ENCODE peak calls at places on chromosome 3, in seven cellular contexts. N, B, F, Z, V, W and O are unnamed samples.

GRCh38 chr3:191961036-191961435 is 500.1 kb downstream of the PYDC2 start:
- DNase-seq in V (no peak), Z (no peak), B (no peak), F (no peak), W (no peak), N (no peak), O (no peak)

GRCh38 chr3:45060165-45060897 is 34.2 kb downstream of the CLEC3B start:
- DNase-seq in W (no peak), Z (no peak), N (no peak), V (no peak), B (no peak), F (no peak), O (no peak)

GRCh38 chr3:124263168-124263567 is 271.2 kb upstream of the ROPN1 start:
- DNase-seq in B (no peak), W (no peak), Z (no peak), N (peak), V (peak), F (no peak), O (no peak)

GRCh38 chr3:191387441-191388077 is 57.2 kb upstream of the UTS2B start:
- DNase-seq in W (no peak), F (no peak), B (no peak), V (no peak), Z (no peak), N (no peak), O (no peak)

GRCh38 chr3:58470363-58471024 is 21.4 kb upstream of the KCTD6 start:
- DNase-seq in V (no peak), B (no peak), F (no peak), N (no peak), W (no peak), Z (no peak), O (no peak)

GRCh38 chr3:160450846-160451245 is 1.3 kb upstream of the TRIM59 start:
- DNase-seq in B (no peak), F (no peak), V (peak), N (no peak), Z (no peak), W (no peak), O (no peak)

GRCh38 chr3:147656023-147656422 is 246.9 kb downstream of the ZIC1 start:
- DNase-seq in V (peak), F (no peak), B (no peak), Z (no peak), N (no peak), W (no peak), O (no peak)

GRCh38 chr3:172464306-172464705 is 16.1 kb upstream of the GHSR start:
- DNase-seq in N (no peak), Z (no peak), B (no peak), F (no peak), V (no peak), W (no peak), O (no peak)

GRCh38 chr3:120469440-120470415 is 18.9 kb upstream of the FSTL1 start:
- DNase-seq in N (no peak), Z (no peak), V (no peak), B (peak), F (no peak), W (no peak), O (no peak)

GRCh38 chr3:190345027-190345821 is 23.0 kb upstream of the CLDN1 start:
- DNase-seq in Z (peak), F (no peak), V (peak), N (peak), W (no peak), B (peak), O (no peak)

GRCh38 chr3:72018339-72018984 is 233.5 kb upstream of the PROK2 start:
- DNase-seq in V (peak), B (no peak), W (no peak), F (no peak), N (no peak), Z (peak), O (no peak)

GRCh38 chr3:66499881-66500574 is 794 bp downstream of the LRIG1 start:
- DNase-seq in V (peak), N (peak), B (peak), F (peak), W (no peak), Z (peak), O (peak)

GRCh38 chr3:123158330-123158729 is 43.4 kb upstream of the SEC22A start:
- DNase-seq in Z (no peak), N (no peak), B (no peak), F (no peak), W (no peak), V (no peak), O (no peak)

GRCh38 chr3:127002195-127003174 is 19.6 kb downstream of the PLXNA1 start:
- DNase-seq in Z (peak), V (peak), W (no peak), B (peak), N (peak), F (peak), O (no peak)

GRCh38 chr3:61730058-61730457 is 168.7 kb downstream of the PTPRG start:
- DNase-seq in V (no peak), W (no peak), Z (no peak), B (no peak), F (no peak), N (no peak), O (no peak)

GRCh38 chr3:39170461-39170860 is 17.1 kb upstream of the CSRNP1 start:
- DNase-seq in V (no peak), N (no peak), W (no peak), F (no peak), Z (no peak), B (no peak), O (no peak)

GRCh38 chr3:149215474-149215873 is 6.2 kb downstream of the CP start:
- DNase-seq in F (no peak), W (no peak), V (peak), N (no peak), B (no peak), Z (no peak), O (no peak)

GRCh38 chr3:150146891-150147761 is 176.4 kb upstream of the PFN2 start:
- DNase-seq in V (peak), W (no peak), B (peak), N (peak), F (no peak), Z (no peak), O (peak)

GRCh38 chr3:187208159-187208558 is 10.9 kb downstream of the RTP1 start:
- DNase-seq in N (no peak), V (no peak), Z (no peak), B (no peak), F (no peak), W (no peak), O (no peak)

GRCh38 chr3:121661376-121661775 is 673 bp upstream of the HCLS1 start:
- DNase-seq in V (no peak), N (peak), F (no peak), B (no peak), Z (no peak), W (no peak), O (no peak)

GRCh38 chr3:134132961-134133360 is 103.2 kb upstream of the SLCO2A1 start:
- DNase-seq in W (no peak), Z (no peak), N (no peak), B (no peak), V (peak), F (no peak), O (no peak)

GRCh38 chr3:193016437-193016887 is 98.8 kb upstream of the MB21D2 start:
- DNase-seq in B (peak), V (peak), N (no peak), Z (no peak), W (no peak), F (no peak), O (no peak)

GRCh38 chr3:45988100-45988761 is 7.4 kb downstream of the FYCO1 start:
- DNase-seq in B (no peak), W (no peak), N (no peak), F (no peak), V (peak), Z (no peak), O (no peak)

GRCh38 chr3:143648708-143649107 is 199.6 kb downstream of the SLC9A9 start:
- DNase-seq in V (no peak), Z (no peak), F (no peak), W (no peak), N (no peak), B (no peak), O (no peak)
- TF ChIP-seq CTCF in V (peak), Z (peak), F (peak), W (no peak), N (peak), B (no peak), O (peak)

DNA sequence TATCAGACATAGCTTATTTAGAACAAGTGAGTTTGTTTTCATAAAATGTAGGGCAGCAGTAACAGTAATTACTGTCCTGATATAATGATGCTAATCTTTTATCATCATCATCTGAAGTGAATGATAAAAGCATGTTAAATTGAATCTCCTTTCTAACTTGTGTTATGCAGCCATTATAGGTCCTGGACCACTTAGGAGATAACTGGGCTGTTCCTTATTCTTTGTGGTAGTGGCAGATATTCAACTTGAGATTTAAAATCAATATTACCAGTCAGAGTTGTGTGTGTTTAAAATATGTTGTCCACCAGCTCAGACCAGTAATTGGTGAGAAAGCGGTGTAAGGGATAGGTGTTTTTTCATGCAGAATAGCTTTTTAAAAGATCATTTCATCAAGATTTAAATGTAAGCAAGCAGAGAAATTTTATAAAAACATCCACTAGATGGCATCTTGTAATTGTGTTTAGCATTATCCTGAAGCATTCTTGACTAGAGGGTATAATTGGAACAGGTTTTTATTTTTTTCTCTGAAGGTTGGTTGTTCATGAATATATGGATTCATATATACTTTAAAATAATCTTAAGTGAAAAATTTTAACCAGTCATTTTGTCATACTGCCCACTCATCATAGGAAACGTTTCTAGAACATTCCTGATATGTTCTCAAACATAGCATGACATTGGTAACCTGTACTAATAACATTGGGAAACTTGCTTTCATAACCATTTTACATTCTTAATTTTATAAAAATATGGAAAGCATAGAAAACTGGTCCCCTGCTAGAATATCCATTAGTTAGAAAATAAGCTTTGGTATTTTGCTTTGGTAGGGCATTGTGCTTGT is 153.9 kb downstream of the BBX start:
- DNase-seq in Z (no peak), V (peak), W (no peak), N (peak), B (no peak), F (no peak), O (no peak)
- TF ChIP-seq CTCF in Z (peak), V (peak), W (peak), N (peak), B (no peak), F (peak), O (peak)

DNA sequence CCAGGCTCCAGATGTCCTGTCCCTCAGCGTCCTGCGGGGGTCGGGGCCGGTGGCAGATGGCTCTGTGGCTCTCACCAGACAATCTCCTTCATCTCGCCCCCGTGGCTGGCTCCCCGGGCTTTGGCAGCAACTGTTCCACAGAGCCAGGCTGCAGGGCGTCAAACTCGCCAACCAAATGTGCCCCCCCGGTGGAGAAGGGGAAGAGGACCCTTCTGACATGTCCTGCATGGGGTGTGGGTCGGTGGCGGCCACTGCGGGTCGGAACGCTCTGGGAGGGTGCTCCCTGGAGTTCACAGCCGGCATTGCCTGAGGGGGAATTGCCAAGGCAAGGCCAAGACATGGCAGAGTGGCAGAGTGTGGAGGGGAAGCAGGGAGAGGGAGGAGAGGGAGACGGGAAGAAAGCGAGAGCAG is 36.0 kb downstream of the BDH1 start:
- DNase-seq in B (no peak), Z (no peak), F (no peak), N (no peak), W (no peak), V (no peak), O (no peak)
- TF ChIP-seq CTCF in B (no peak), Z (no peak), F (no peak), N (no peak), W (no peak), V (no peak), O (no peak)

GRCh38 chr3:48635222-48636021 is at the start of gene SLC26A6:
- DNase-seq in V (peak), B (peak), N (peak), Z (peak), F (peak), W (peak), O (peak)

GRCh38 chr3:48636149-48636548 is 888 bp upstream of the SLC26A6 start:
- DNase-seq in F (no peak), N (no peak), V (peak), W (no peak), B (no peak), Z (no peak), O (no peak)

GRCh38 chr3:48639944-48640606 is 4.8 kb upstream of the SLC26A6 start:
- DNase-seq in F (no peak), N (no peak), B (no peak), Z (no peak), W (no peak), V (no peak), O (no peak)

GRCh38 chr3:48634661-48635221 is 520 bp downstream of the SLC26A6 start:
- DNase-seq in N (peak), B (peak), W (no peak), F (no peak), Z (peak), V (peak), O (peak)

DNA sequence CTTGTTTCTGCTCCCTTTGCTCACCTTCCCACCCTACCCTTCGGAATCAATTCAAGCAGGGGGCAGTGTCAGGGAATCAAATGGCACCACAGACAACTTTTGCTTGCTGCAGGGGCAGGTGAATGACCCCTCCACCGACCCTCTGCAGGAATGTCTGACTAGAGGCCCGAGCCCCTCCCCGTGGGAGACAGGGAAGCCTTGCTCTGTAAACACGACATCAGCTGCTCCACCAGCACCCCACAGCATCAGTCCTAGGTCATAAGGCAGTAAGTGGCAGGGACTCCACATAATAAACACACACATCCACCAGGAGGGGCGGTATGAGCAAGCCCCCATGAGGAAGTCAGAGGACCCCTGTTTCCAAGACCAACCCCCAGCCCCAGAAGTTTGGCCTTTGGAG is 2.0 kb upstream of the SLC26A6 start:
- DNase-seq in W (no peak), B (no peak), F (no peak), Z (no peak), N (no peak), V (no peak), O (no peak)
- TF ChIP-seq CTCF in W (no peak), B (no peak), F (no peak), Z (no peak), N (no peak), V (no peak), O (no peak)

GRCh38 chr3:107850681-107851080 is 240.2 kb downstream of the CD47 start:
- DNase-seq in V (no peak), N (peak), Z (no peak), B (no peak), F (no peak), W (no peak), O (no peak)

GRCh38 chr3:107857854-107858253 is 233.0 kb downstream of the CD47 start:
- DNase-seq in F (no peak), B (no peak), V (no peak), N (no peak), W (no peak), Z (no peak), O (no peak)

GRCh38 chr3:107861422-107861821 is 229.4 kb downstream of the CD47 start:
- DNase-seq in Z (no peak), B (no peak), W (no peak), F (no peak), N (no peak), V (no peak), O (no peak)

GRCh38 chr3:107855710-107856109 is 235.1 kb downstream of the CD47 start:
- DNase-seq in B (no peak), Z (no peak), W (no peak), F (no peak), N (peak), V (peak), O (no peak)
- TF ChIP-seq CTCF in B (no peak), Z (no peak), W (peak), F (peak), N (peak), V (peak), O (no peak)

GRCh38 chr3:5285439-5285838 is 97.9 kb downstream of the EDEM1 start:
- DNase-seq in V (no peak), Z (no peak), W (no peak), F (no peak), B (no peak), N (no peak), O (no peak)
- TF ChIP-seq CTCF in V (no peak), Z (no peak), W (no peak), F (no peak), B (no peak), N (no peak), O (no peak)